ENCODE peak calls at places on chromosomes 12 and 14, in eight cellular contexts. V is OCI-M1, G is NCI-H2081, T is AG04449, U is fibroblast of pulmonary artery, K is occipital lobe, C is ACHN, Q is Calu3. F is an unnamed sample.

GRCh38 chr14:75540479-75540851 is 18.2 kb downstream of the BATF start:
- DNase-seq in T (no peak), V (no peak), U (no peak), C (no peak), G (no peak), Q (no peak), K (no peak), F (no peak)

GRCh38 chr14:24368215-24368561 is 204 bp downstream of the NFATC4 start:
- DNase-seq in V (no peak), C (no peak), G (no peak), K (no peak), Q (no peak), T (no peak), U (no peak), F (no peak)

GRCh38 chr12:11662369-11662768 is 12.9 kb downstream of the ETV6 start:
- DNase-seq in G (no peak), U (no peak), V (no peak), C (no peak), Q (no peak), T (no peak), K (no peak), F (no peak)

GRCh38 chr14:81727243-81727642 is 193.6 kb upstream of the SEL1L start:
- DNase-seq in Q (no peak), C (no peak), G (no peak), U (no peak), K (no peak), T (no peak), V (no peak), F (no peak)

GRCh38 chr14:68733086-68733621 is 59.7 kb downstream of the ZFP36L1 start:
- DNase-seq in K (no peak), U (peak; percentile 63), V (no peak), Q (no peak), C (no peak), T (no peak), G (no peak), F (no peak)

GRCh38 chr12:107670999-107671643 is 14.5 kb upstream of the PWP1 start:
- DNase-seq in V (peak; percentile 50), G (no peak), T (no peak), U (peak; percentile 31), C (peak; percentile 41), Q (peak; percentile 38), K (no peak), F (no peak)

GRCh38 chr12:122726056-122726558 is 4.5 kb downstream of the HCAR1 start:
- DNase-seq in U (no peak), G (no peak), Q (peak; percentile 74), C (peak; percentile 53), K (no peak), T (no peak), V (peak; percentile 77), F (no peak)

GRCh38 chr12:54220092-54220557 is 31.3 kb upstream of the SMUG1 start:
- DNase-seq in U (peak; percentile 76), K (no peak), V (peak; percentile 87), C (peak; percentile 84), Q (peak; percentile 76), G (peak; percentile 61), T (no peak), F (peak; percentile 71)

GRCh38 chr12:107748472-107748871 is 12.5 kb downstream of the PRDM4 start:
- DNase-seq in T (peak; percentile 37), U (peak; percentile 78), Q (no peak), C (peak; percentile 37), V (no peak), K (no peak), G (no peak), F (peak; percentile 45)

GRCh38 chr14:96165493-96166474 is 38.9 kb upstream of the BDKRB2 start:
- DNase-seq in U (no peak), T (no peak), G (no peak), K (no peak), C (no peak), Q (no peak), V (no peak), F (no peak)

GRCh38 chr12:82357340-82357739 is 847 bp downstream of the CCDC59 start:
- DNase-seq in K (no peak), Q (no peak), G (no peak), U (peak; percentile 6), V (no peak), C (no peak), T (no peak), F (no peak)

GRCh38 chr12:16349132-16349463 is 1.7 kb downstream of the MGST1 start:
- DNase-seq in C (peak; percentile 84), V (peak; percentile 97), K (no peak), U (peak; percentile 97), Q (peak; percentile 32), T (peak; percentile 69), G (peak; percentile 30), F (peak; percentile 24)

GRCh38 chr12:13165578-13166120 is 30.9 kb upstream of the EMP1 start:
- DNase-seq in U (peak; percentile 79), K (no peak), C (peak; percentile 81), G (no peak), T (no peak), V (peak; percentile 29), Q (peak; percentile 85), F (peak; percentile 66)

GRCh38 chr14:75373616-75374015 is 54.2 kb upstream of the JDP2 start:
- DNase-seq in K (no peak), T (no peak), V (no peak), C (no peak), Q (no peak), U (no peak), G (no peak), F (no peak)

GRCh38 chr12:9760699-9761406 is at the start of gene CD69:
- DNase-seq in G (no peak), K (no peak), Q (peak; percentile 16), T (no peak), V (peak; percentile 96), U (no peak), C (no peak), F (no peak)

GRCh38 chr14:58540693-58541092 is 97.1 kb upstream of the DACT1 start:
- DNase-seq in Q (no peak), V (no peak), K (no peak), G (no peak), U (no peak), C (no peak), T (no peak), F (no peak)

GRCh38 chr12:2633825-2634200 is 161.0 kb upstream of the FKBP4 start:
- DNase-seq in K (no peak), C (no peak), U (no peak), G (no peak), V (no peak), Q (no peak), T (no peak), F (no peak)

GRCh38 chr14:72907327-72907826 is 13.5 kb upstream of the DPF3 start:
- DNase-seq in K (no peak), C (no peak), T (no peak), Q (no peak), V (peak; percentile 68), G (no peak), U (no peak), F (no peak)

GRCh38 chr14:32559048-32559447 is 229.9 kb downstream of the AKAP6 start:
- DNase-seq in K (no peak), Q (no peak), G (no peak), U (no peak), V (no peak), T (no peak), C (no peak), F (no peak)

GRCh38 chr14:54942913-54943312 is 40.3 kb upstream of the GCH1 start:
- DNase-seq in C (no peak), U (no peak), T (no peak), G (no peak), K (no peak), Q (no peak), V (no peak), F (no peak)

GRCh38 chr12:100414756-100415155 is 57.9 kb downstream of the SLC17A8 start:
- DNase-seq in T (no peak), U (no peak), Q (no peak), C (no peak), G (no peak), V (no peak), K (no peak), F (no peak)

GRCh38 chr12:76588881-76589565 is 29.5 kb upstream of the OSBPL8 start:
- DNase-seq in G (no peak), U (peak; percentile 88), T (peak; percentile 77), Q (no peak), K (no peak), V (peak; percentile 61), C (no peak), F (no peak)

GRCh38 chr12:69688496-69689427 is 10.3 kb downstream of the BEST3 start:
- DNase-seq in V (no peak), U (peak; percentile 90), G (peak; percentile 69), Q (peak; percentile 85), T (peak; percentile 74), C (peak; percentile 99), K (no peak), F (peak; percentile 87)

GRCh38 chr12:56518570-56518969 is 3.0 kb upstream of the RBMS2 start:
- DNase-seq in Q (no peak), U (peak; percentile 43), T (no peak), C (peak; percentile 43), V (no peak), K (no peak), G (no peak), F (no peak)

GRCh38 chr12:113874999-113875561 is 91.0 kb downstream of the RBM19 start:
- DNase-seq in V (no peak), G (no peak), Q (no peak), K (no peak), C (no peak), T (no peak), U (peak; percentile 79), F (no peak)

GRCh38 chr12:87413784-87414183 is 615.4 kb downstream of the C12orf50 start:
- DNase-seq in K (no peak), T (no peak), G (no peak), U (peak; percentile 94), Q (no peak), C (no peak), V (no peak), F (no peak)

GRCh38 chr12:99413751-99414150 is 233.8 kb upstream of the GARIN6 start:
- DNase-seq in Q (no peak), U (no peak), V (no peak), T (no peak), K (no peak), C (no peak), G (no peak), F (no peak)